ENCODE peak calls at places on chromosomes 16 and 17, in eight cellular contexts. U is GM23338, A is HCT116, M is hepatocyte, H is GM23248, V is PC-3, C is OCI-LY7, I is SK-N-SH. Z is an unnamed sample. For H3K9me2, the result is how much of the 10 kb centered on the place peaks cover.

GRCh38 chr16:53098526-53099317 is 43.9 kb downstream of the CHD9 start:
- DNase-seq in V (peak), I (peak), H (peak), C (peak), M (peak), A (no peak), U (peak), Z (peak)

GRCh38 chr16:48022496-48022895 is 133.3 kb downstream of the ABCC12 start:
- DNase-seq in I (no peak), C (no peak), A (no peak), V (no peak), U (no peak), M (no peak), H (no peak), Z (no peak)

GRCh38 chr17:52149626-52150025 is 8.9 kb downstream of the CA10 start:
- DNase-seq in A (no peak), I (no peak), U (no peak), H (no peak), M (no peak), V (no peak), C (no peak), Z (no peak)

GRCh38 chr16:15644306-15644961 is 1.5 kb upstream of the MARF1 start:
- DNase-seq in C (peak), U (peak), M (peak), H (peak), V (peak), I (peak), A (peak), Z (no peak)

GRCh38 chr17:44972953-44973352 is 4.8 kb upstream of the C1QL1 start:
- DNase-seq in A (no peak), V (peak), C (no peak), I (no peak), M (no peak), U (no peak), H (peak), Z (peak)

GRCh38 chr16:90019543-90020259 is 445 bp upstream of the DBNDD1 start:
- DNase-seq in U (peak), I (peak), H (peak), M (peak), V (peak), A (no peak), C (peak), Z (peak)

GRCh38 chr17:66450008-66450856 is 147.8 kb downstream of the PRKCA start:
- DNase-seq in M (no peak), A (no peak), C (no peak), U (peak), I (no peak), H (no peak), V (no peak), Z (no peak)

GRCh38 chr17:76199466-76199865 is 40.8 kb downstream of the RNF157 start:
- DNase-seq in C (no peak), U (no peak), I (no peak), M (no peak), A (no peak), V (no peak), H (no peak), Z (no peak)

DNA sequence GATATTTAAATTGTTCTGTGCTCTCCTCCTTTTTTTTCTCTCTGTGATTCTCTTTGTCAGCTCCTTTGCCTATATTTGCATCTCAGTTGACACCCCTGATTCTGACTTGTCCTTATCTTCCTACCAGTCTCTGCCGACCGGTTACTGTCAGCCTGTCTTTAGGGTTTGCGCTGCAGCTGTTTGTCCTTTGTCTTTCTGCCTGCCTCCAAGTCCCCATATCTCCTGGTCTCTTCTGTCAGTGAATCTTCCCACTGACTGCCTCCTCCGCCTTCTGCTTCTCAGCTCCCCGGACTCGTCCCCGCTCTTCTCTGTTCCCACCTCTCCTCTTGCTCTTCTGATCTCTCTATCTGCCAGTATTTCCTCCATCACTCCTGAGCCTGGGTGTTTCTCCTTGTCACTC is 5.2 kb downstream of the TLCD2 start:
- DNase-seq in A (no peak), C (no peak), H (no peak), U (no peak), V (no peak), I (no peak), M (no peak), Z (no peak)
- H3K9me2 ChIP-seq in A (under half), C (under half), H (under half), U (under half), V (under half), I (under half), M (under half), Z (under half)

GRCh38 chr17:50214986-50215730 is 13.7 kb upstream of the COL1A1 start:
- DNase-seq in M (peak), A (no peak), I (no peak), V (no peak), C (no peak), U (no peak), H (peak), Z (peak)
- H3K9me2 ChIP-seq in M (under half), A (under half), I (under half), V (under half), C (under half), U (under half), H (under half), Z (under half)

GRCh38 chr17:72602517-72603345 is 481.9 kb downstream of the SOX9 start:
- DNase-seq in V (peak), A (peak), C (peak), U (peak), M (no peak), H (peak), I (no peak), Z (peak)

GRCh38 chr17:72597354-72598087 is 476.7 kb downstream of the SOX9 start:
- DNase-seq in U (no peak), V (no peak), I (no peak), A (no peak), M (no peak), C (no peak), H (no peak), Z (no peak)

GRCh38 chr17:72599891-72600290 is 479.1 kb downstream of the SOX9 start:
- DNase-seq in H (no peak), I (no peak), U (no peak), M (no peak), C (no peak), V (no peak), A (no peak), Z (no peak)

GRCh38 chr17:72600934-72601333 is 480.1 kb downstream of the SOX9 start:
- DNase-seq in H (peak), V (peak), M (no peak), A (no peak), U (no peak), C (no peak), I (no peak), Z (peak)

DNA sequence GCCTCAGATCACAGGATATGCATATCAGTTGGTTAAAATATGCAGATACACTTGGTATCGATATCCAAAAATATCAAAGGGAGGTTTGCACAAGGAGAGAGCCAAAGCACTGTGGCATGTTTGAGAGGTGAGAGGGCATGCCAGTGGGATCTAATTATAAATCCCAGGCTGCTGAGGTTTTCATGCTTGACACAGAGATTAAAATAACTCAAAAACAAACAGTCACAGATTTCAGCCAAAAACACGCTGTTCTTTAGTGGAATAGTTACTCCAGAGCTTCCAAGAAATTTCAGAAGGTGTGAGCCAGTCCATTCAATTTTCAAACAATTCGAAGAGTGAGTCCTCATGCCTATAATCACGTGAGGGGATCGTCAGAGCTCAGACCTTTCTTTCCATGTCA is 477.9 kb downstream of the SOX9 start:
- DNase-seq in I (no peak), A (no peak), C (no peak), H (peak), V (no peak), M (no peak), U (no peak), Z (no peak)
- H3K9me2 ChIP-seq in I (under half), A (under half), C (under half), H (under half), V (under half), M (under half), U (under half), Z (under half)

GRCh38 chr17:43384476-43384862 is 14.3 kb upstream of the ARL4D start:
- DNase-seq in H (no peak), U (no peak), C (no peak), V (no peak), A (no peak), I (no peak), M (peak), Z (no peak)

GRCh38 chr17:43385046-43385831 is 13.6 kb upstream of the ARL4D start:
- DNase-seq in I (no peak), A (no peak), H (no peak), V (no peak), C (no peak), M (no peak), U (no peak), Z (no peak)

GRCh38 chr17:43389022-43389947 is 9.5 kb upstream of the ARL4D start:
- DNase-seq in C (peak), U (peak), M (peak), H (peak), A (peak), V (peak), I (peak), Z (peak)

GRCh38 chr17:43392397-43392796 is 6.4 kb upstream of the ARL4D start:
- DNase-seq in I (no peak), U (no peak), V (no peak), H (no peak), C (no peak), M (no peak), A (no peak), Z (no peak)

GRCh38 chr17:43388198-43389021 is 10.4 kb upstream of the ARL4D start:
- DNase-seq in I (peak), C (peak), M (peak), H (peak), U (peak), V (peak), A (peak), Z (peak)
- H3K9me2 ChIP-seq in I (under half), C (under half), M (under half), H (under half), U (under half), V (under half), A (under half), Z (under half)

DNA sequence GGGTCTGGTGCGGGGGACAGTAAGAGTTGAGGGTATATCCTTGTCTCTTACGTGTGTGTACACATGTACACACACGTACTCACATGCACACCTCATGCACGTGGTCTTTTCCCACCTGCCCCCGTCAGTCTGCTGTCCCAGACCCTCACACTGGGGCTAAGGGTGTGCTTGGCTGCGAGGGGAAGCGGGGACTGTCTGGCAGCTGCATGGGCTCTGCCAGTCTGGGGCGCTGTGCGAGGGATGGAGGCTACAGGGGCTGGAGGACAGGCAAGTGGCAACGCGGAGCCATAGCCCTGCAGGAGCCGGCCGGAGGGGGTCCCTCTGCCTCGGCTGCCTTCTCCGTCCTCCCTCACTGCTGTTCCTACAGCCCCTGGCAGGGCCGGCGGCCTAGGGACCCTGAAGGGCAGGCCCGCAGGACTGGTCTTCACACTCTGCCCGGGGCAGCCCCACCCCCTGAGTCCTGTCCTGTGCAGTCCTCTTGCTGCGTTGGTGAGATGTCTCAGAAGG is 20.8 kb upstream of the SLC38A10 start:
- DNase-seq in C (no peak), I (no peak), A (no peak), H (no peak), V (no peak), U (no peak), M (no peak), Z (no peak)
- H3K9me2 ChIP-seq in C (under half), I (under half), A (under half), H (under half), V (under half), U (under half), M (under half), Z (under half)